ENCODE peak calls at places on chromosomes 2 and 18, in four cellular contexts. E, F, T and V are unnamed samples.

GRCh38 chr18:78790960-78791359 is 188.7 kb upstream of the SALL3 start:
- DNase-seq in F (no peak), E (no peak), T (no peak), V (no peak)

GRCh38 chr2:198273670-198274069 is 469.3 kb downstream of the PLCL1 start:
- DNase-seq in E (no peak), T (no peak), F (no peak), V (peak)

GRCh38 chr18:42508683-42509347 is 553.8 kb downstream of the PIK3C3 start:
- DNase-seq in F (no peak), T (no peak), E (no peak), V (no peak)

GRCh38 chr2:84704505-84705244 is 176.2 kb downstream of the TRABD2A start:
- DNase-seq in E (no peak), T (no peak), F (no peak), V (no peak)

GRCh38 chr2:157246212-157247067 is 11.1 kb upstream of the GALNT5 start:
- DNase-seq in E (peak), T (peak), F (peak), V (peak)

GRCh38 chr2:126913881-126914495 is 15.3 kb downstream of the TEX51 start:
- DNase-seq in T (no peak), E (no peak), F (no peak), V (no peak)

GRCh38 chr2:109066501-109066900 is 62.5 kb upstream of the SH3RF3 start:
- DNase-seq in F (no peak), E (no peak), T (no peak), V (no peak)

GRCh38 chr2:191622374-191623320 is 55.3 kb upstream of the NABP1 start:
- DNase-seq in F (peak), T (no peak), E (no peak), V (no peak)

GRCh38 chr2:1990724-1991123 is 246.4 kb upstream of the PXDN start:
- DNase-seq in T (no peak), E (no peak), F (no peak), V (peak)

GRCh38 chr2:23386422-23387220 is 1.6 kb downstream of the KLHL29 start:
- DNase-seq in F (peak), T (no peak), E (peak), V (peak)

GRCh38 chr2:54329482-54330225 is 73.6 kb upstream of the TSPYL6 start:
- DNase-seq in E (no peak), F (peak), T (no peak), V (peak)

GRCh38 chr2:236623816-236624215 is 54.2 kb downstream of the ACKR3 start:
- DNase-seq in T (no peak), F (no peak), E (peak), V (no peak)

GRCh38 chr2:121200011-121200347 is 85.0 kb downstream of the TFCP2L1 start:
- DNase-seq in T (no peak), F (no peak), E (no peak), V (no peak)

GRCh38 chr2:49224426-49225010 is 70.2 kb upstream of the FSHR start:
- DNase-seq in F (no peak), T (no peak), E (no peak), V (no peak)

GRCh38 chr2:174663572-174663971 is 66.0 kb upstream of the WIPF1 start:
- DNase-seq in E (no peak), T (no peak), F (no peak), V (peak)

GRCh38 chr2:1546023-1546591 is 132.8 kb downstream of the TPO start:
- DNase-seq in T (peak), E (peak), F (peak), V (peak)

GRCh38 chr2:96174251-96175144 is 29.3 kb upstream of the DUSP2 start:
- DNase-seq in T (peak), E (peak), F (peak), V (peak)

GRCh38 chr2:130837811-130838565 is 1.3 kb downstream of the ARHGEF4 start:
- DNase-seq in F (no peak), E (peak), T (no peak), V (no peak)

DNA sequence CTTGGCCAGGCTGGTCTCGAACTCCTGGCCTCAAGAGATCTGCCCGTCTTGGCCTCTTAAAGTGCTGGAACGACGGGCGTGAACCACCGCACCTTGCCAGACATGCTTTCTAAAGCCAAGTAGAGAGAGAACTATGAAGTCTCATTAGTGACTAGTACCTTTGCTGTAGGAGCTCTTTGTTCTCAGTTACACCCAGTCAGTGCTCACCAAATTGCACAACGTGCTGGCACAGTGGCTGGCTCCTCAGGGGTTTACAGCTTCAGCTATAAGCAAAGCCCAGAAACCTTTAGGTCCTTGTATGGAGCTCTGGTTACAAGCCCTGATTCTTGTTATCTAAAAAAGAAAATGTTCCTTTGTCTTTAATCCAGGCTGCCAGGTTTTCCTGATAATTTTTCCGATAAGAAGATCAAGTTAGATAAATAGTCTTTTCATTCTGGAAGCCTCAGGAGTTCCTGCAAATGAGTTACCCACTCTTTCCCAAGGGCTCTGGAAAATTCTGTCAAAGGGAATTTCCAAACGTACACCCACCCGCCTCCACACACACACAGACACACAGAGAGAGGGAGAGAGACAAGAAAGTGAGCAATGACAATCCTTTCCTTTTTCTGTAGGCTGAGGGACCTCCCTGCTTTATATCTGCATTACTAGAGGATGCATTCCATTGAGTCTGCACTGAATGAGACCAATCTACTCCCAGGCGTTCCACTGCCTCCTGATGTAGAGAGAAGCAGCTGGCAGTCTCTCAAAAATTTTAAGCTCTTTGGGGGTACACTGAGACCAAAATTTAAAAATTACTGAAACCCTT is 100.2 kb upstream of the CSRNP3 start:
- DNase-seq in E (peak), F (peak), T (peak), V (no peak)
- H3K4me2 ChIP-seq in E (peak), F (no peak), T (no peak), V (no peak)

DNA sequence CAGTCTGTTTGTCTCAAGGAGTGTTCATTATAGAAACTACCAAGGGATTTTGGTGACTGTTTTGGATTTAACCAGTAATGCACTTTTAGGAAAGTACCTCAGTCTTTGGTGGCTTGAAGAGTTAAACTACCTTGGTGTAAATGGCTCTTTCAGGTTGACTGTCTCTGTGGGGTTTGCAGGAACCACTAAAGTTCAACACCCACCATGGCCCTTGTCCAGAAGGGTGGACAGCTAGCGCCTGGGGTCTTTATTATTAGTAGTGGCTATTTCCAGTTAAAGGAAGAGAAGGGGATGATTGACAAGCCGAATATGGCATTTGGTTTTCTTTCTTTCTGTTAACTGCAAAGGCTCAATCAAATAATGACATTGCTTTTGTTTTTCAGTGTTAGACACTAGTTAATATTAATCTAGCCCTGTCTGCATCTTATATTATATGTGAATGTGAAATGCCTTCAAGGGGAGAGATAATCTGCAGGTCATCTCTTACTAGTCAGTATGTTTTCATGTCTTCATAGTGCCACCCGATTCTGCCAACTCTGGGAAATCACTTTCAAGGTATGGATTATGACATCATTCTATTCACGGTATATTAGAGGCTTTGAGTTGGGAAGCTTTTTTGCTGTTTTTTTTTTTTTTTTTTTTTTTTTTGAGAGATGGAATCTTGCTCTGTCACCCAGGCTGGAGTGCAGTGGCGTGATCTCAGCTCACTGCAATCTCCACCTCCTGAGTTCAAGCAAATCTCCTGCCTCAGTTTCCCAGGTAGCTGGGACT is 56.4 kb downstream of the MAP4K4 start:
- DNase-seq in T (no peak), F (no peak), E (no peak), V (no peak)
- H3K27ac ChIP-seq in T (no peak), F (no peak), E (no peak), V (peak)

GRCh38 chr2:38178556-38179419 is 102.8 kb upstream of the CYP1B1 start:
- DNase-seq in F (peak), E (no peak), T (no peak), V (peak)
- H3K4me2 ChIP-seq in F (peak), E (no peak), T (no peak), V (peak)

GRCh38 chr2:28360742-28361293 is 31.8 kb upstream of the FOSL2 start:
- DNase-seq in F (peak), T (no peak), E (no peak), V (peak)

GRCh38 chr2:28358668-28359201 is 33.9 kb upstream of the FOSL2 start:
- DNase-seq in E (no peak), F (no peak), T (no peak), V (no peak)

GRCh38 chr2:28360066-28360741 is 32.5 kb upstream of the FOSL2 start:
- DNase-seq in F (no peak), T (no peak), E (no peak), V (no peak)

GRCh38 chr2:28357948-28358667 is 34.5 kb upstream of the FOSL2 start:
- DNase-seq in T (no peak), E (no peak), F (no peak), V (no peak)

GRCh38 chr2:28359222-28360065 is 33.2 kb upstream of the FOSL2 start:
- DNase-seq in F (no peak), T (no peak), E (no peak), V (no peak)
- H3K27ac ChIP-seq in F (no peak), T (no peak), E (no peak), V (no peak)

GRCh38 chr2:104849618-104850097 is 4.3 kb upstream of the POU3F3 start:
- DNase-seq in E (peak), F (peak), T (no peak), V (peak)
- H3K4me2 ChIP-seq in E (peak), F (no peak), T (peak), V (no peak)

DNA sequence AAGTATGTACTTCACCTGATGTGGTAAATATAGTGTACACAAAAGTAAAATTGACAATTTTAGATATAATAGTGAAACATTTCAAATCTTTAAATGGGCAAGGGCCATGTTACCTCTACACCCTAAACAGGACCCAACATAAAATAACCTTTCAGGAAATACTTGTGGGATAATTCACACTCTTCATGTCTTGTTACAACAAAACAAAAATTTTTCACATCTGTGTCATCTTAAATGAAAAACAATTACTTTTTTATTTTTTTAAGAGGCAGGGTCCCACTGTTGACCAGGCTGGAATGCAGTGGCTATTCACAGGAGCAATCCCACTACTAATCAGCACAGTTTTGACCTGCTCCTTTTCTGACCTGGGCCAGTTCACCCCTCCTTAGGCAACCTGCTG is 42.1 kb downstream of the SRBD1 start:
- DNase-seq in F (peak), T (no peak), E (no peak), V (peak)
- H3K27ac ChIP-seq in F (peak), T (no peak), E (no peak), V (no peak)

DNA sequence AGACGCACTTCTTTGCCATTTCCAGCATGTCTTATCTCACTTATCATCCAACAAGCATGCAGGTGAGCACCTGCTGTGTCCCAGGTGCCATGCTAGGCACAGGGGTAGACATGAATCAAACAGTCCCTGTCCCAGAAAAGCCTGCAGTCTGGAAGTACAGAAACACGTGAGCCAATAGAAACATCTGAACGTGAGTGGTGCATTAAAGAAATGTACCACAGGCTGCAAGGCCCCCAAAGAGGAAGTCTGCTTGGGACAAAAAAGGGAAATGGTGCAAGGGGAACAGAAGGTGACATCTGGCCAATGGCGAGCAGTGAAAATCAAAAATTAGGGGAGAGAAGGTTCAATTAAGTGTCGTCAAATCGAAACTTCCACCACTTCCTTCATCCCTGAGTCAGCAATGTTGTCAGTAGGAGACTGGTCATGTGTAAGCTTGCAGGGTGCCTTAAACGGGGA is 17.6 kb upstream of the TMEM247 start:
- DNase-seq in T (no peak), E (no peak), F (no peak), V (no peak)
- H3K4me2 ChIP-seq in T (no peak), E (no peak), F (no peak), V (no peak)

DNA sequence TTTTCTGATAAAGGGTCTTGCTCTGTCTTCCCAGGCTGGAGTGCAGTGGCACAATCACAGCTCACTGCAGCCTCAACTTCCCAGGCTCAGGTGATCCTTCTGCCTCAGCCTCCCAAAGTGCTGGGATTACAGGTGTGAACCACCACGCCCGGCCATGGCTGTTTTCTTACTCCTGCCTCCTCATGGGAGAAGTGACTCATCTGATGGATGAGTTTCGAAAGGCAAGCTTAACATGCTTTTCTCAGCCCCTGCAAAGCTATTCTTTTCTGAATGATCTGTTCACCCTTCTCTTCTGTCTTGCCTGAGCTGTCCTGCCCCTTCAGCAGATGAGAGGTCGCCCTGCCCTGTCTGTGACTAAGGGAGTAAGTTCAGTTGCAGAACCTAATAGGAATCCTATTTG is 929 bp upstream of the CREG2 start:
- DNase-seq in T (no peak), E (no peak), F (peak), V (peak)
- H3K27ac ChIP-seq in T (no peak), E (no peak), F (no peak), V (no peak)